ENCODE peak calls at places on chromosomes 3 and 15, in eight cellular contexts. One of them, this sample, is unnamed.

GRCh38 chr3:15011174-15011573 is 53.9 kb downstream of the MRPS25 start:
- DNase-seq in lung microvascular endothelial cell: no peak
- DNase-seq in mesenchymal stem cell: peak
- DNase-seq in cardiac septum: no peak
- DNase-seq in LoVo: no peak
- DNase-seq in psoas muscle: no peak
- DNase-seq in SK-N-SH: no peak
- DNase-seq in cardiac fibroblast: no peak
- DNase-seq in this sample: peak

GRCh38 chr3:63351159-63352007 is 73.3 kb downstream of the SYNPR start:
- DNase-seq in lung microvascular endothelial cell: peak
- DNase-seq in mesenchymal stem cell: peak
- DNase-seq in cardiac septum: no peak
- DNase-seq in LoVo: peak
- DNase-seq in psoas muscle: no peak
- DNase-seq in SK-N-SH: peak
- DNase-seq in cardiac fibroblast: peak
- DNase-seq in this sample: peak

GRCh38 chr3:133992951-133993595 is 36.7 kb downstream of the SLCO2A1 start:
- DNase-seq in lung microvascular endothelial cell: peak
- DNase-seq in mesenchymal stem cell: no peak
- DNase-seq in cardiac septum: peak
- DNase-seq in LoVo: no peak
- DNase-seq in psoas muscle: no peak
- DNase-seq in SK-N-SH: no peak
- DNase-seq in cardiac fibroblast: no peak
- DNase-seq in this sample: no peak

GRCh38 chr3:11556851-11557644 is 86.7 kb downstream of the VGLL4 start:
- DNase-seq in lung microvascular endothelial cell: peak
- DNase-seq in mesenchymal stem cell: peak
- DNase-seq in cardiac septum: no peak
- DNase-seq in LoVo: no peak
- DNase-seq in psoas muscle: peak
- DNase-seq in SK-N-SH: no peak
- DNase-seq in cardiac fibroblast: peak
- DNase-seq in this sample: peak

GRCh38 chr3:167066977-167067843 is 312.9 kb downstream of the ZBBX start:
- DNase-seq in lung microvascular endothelial cell: no peak
- DNase-seq in mesenchymal stem cell: no peak
- DNase-seq in cardiac septum: no peak
- DNase-seq in LoVo: no peak
- DNase-seq in psoas muscle: no peak
- DNase-seq in SK-N-SH: no peak
- DNase-seq in cardiac fibroblast: no peak
- DNase-seq in this sample: no peak

GRCh38 chr15:64096486-64097431 is 977 bp downstream of the SNX1 start:
- DNase-seq in lung microvascular endothelial cell: peak
- DNase-seq in mesenchymal stem cell: peak
- DNase-seq in cardiac septum: no peak
- DNase-seq in LoVo: peak
- DNase-seq in psoas muscle: no peak
- DNase-seq in SK-N-SH: peak
- DNase-seq in cardiac fibroblast: peak
- DNase-seq in this sample: peak

GRCh38 chr3:23668430-23668904 is 137.3 kb upstream of the UBE2E1 start:
- DNase-seq in lung microvascular endothelial cell: peak
- DNase-seq in mesenchymal stem cell: peak
- DNase-seq in cardiac septum: no peak
- DNase-seq in LoVo: peak
- DNase-seq in psoas muscle: no peak
- DNase-seq in SK-N-SH: no peak
- DNase-seq in cardiac fibroblast: peak
- DNase-seq in this sample: peak

GRCh38 chr3:126828306-126828705 is 124.3 kb downstream of the CHCHD6 start:
- DNase-seq in lung microvascular endothelial cell: no peak
- DNase-seq in mesenchymal stem cell: no peak
- DNase-seq in cardiac septum: no peak
- DNase-seq in LoVo: no peak
- DNase-seq in psoas muscle: peak
- DNase-seq in SK-N-SH: no peak
- DNase-seq in cardiac fibroblast: peak
- DNase-seq in this sample: peak

GRCh38 chr3:96814581-96815567 is at the start of gene EPHA6:
- DNase-seq in lung microvascular endothelial cell: no peak
- DNase-seq in mesenchymal stem cell: no peak
- DNase-seq in cardiac septum: no peak
- DNase-seq in LoVo: no peak
- DNase-seq in psoas muscle: no peak
- DNase-seq in SK-N-SH: peak
- DNase-seq in cardiac fibroblast: no peak
- DNase-seq in this sample: no peak

GRCh38 chr15:61063875-61064320 is 165.2 kb downstream of the RORA start:
- DNase-seq in lung microvascular endothelial cell: no peak
- DNase-seq in mesenchymal stem cell: no peak
- DNase-seq in cardiac septum: no peak
- DNase-seq in LoVo: peak
- DNase-seq in psoas muscle: no peak
- DNase-seq in SK-N-SH: no peak
- DNase-seq in cardiac fibroblast: no peak
- DNase-seq in this sample: no peak

GRCh38 chr3:13317596-13318320 is 102.4 kb downstream of the NUP210 start:
- DNase-seq in lung microvascular endothelial cell: no peak
- DNase-seq in mesenchymal stem cell: no peak
- DNase-seq in cardiac septum: no peak
- DNase-seq in LoVo: no peak
- DNase-seq in psoas muscle: no peak
- DNase-seq in SK-N-SH: no peak
- DNase-seq in cardiac fibroblast: no peak
- DNase-seq in this sample: no peak

GRCh38 chr15:86229966-86230365 is 150.3 kb downstream of the AGBL1 start:
- DNase-seq in lung microvascular endothelial cell: no peak
- DNase-seq in mesenchymal stem cell: no peak
- DNase-seq in cardiac septum: no peak
- DNase-seq in LoVo: no peak
- DNase-seq in psoas muscle: no peak
- DNase-seq in SK-N-SH: no peak
- DNase-seq in cardiac fibroblast: no peak
- DNase-seq in this sample: no peak

GRCh38 chr3:45509038-45509767 is 85.3 kb upstream of the LIMD1 start:
- DNase-seq in lung microvascular endothelial cell: peak
- DNase-seq in mesenchymal stem cell: peak
- DNase-seq in cardiac septum: no peak
- DNase-seq in LoVo: no peak
- DNase-seq in psoas muscle: no peak
- DNase-seq in SK-N-SH: no peak
- DNase-seq in cardiac fibroblast: peak
- DNase-seq in this sample: peak

GRCh38 chr3:194592798-194593752 is 40.1 kb downstream of the TMEM44 start:
- DNase-seq in lung microvascular endothelial cell: no peak
- DNase-seq in mesenchymal stem cell: peak
- DNase-seq in cardiac septum: no peak
- DNase-seq in LoVo: peak
- DNase-seq in psoas muscle: no peak
- DNase-seq in SK-N-SH: peak
- DNase-seq in cardiac fibroblast: peak
- DNase-seq in this sample: peak

GRCh38 chr15:94638183-94638582 is 406.8 kb downstream of the MCTP2 start:
- DNase-seq in lung microvascular endothelial cell: no peak
- DNase-seq in mesenchymal stem cell: no peak
- DNase-seq in cardiac septum: no peak
- DNase-seq in LoVo: no peak
- DNase-seq in psoas muscle: no peak
- DNase-seq in SK-N-SH: no peak
- DNase-seq in cardiac fibroblast: no peak
- DNase-seq in this sample: no peak

GRCh38 chr3:355622-356021 is 159.1 kb downstream of the CHL1 start:
- DNase-seq in lung microvascular endothelial cell: no peak
- DNase-seq in mesenchymal stem cell: peak
- DNase-seq in cardiac septum: no peak
- DNase-seq in LoVo: no peak
- DNase-seq in psoas muscle: no peak
- DNase-seq in SK-N-SH: no peak
- DNase-seq in cardiac fibroblast: no peak
- DNase-seq in this sample: peak

GRCh38 chr15:56869573-56869972 is 48.9 kb upstream of the TCF12 start:
- DNase-seq in lung microvascular endothelial cell: peak
- DNase-seq in mesenchymal stem cell: no peak
- DNase-seq in cardiac septum: no peak
- DNase-seq in LoVo: no peak
- DNase-seq in psoas muscle: peak
- DNase-seq in SK-N-SH: peak
- DNase-seq in cardiac fibroblast: peak
- DNase-seq in this sample: peak

GRCh38 chr3:188490416-188490815 is 336.5 kb downstream of the LPP start:
- DNase-seq in lung microvascular endothelial cell: no peak
- DNase-seq in mesenchymal stem cell: no peak
- DNase-seq in cardiac septum: no peak
- DNase-seq in LoVo: no peak
- DNase-seq in psoas muscle: no peak
- DNase-seq in SK-N-SH: no peak
- DNase-seq in cardiac fibroblast: no peak
- DNase-seq in this sample: no peak

GRCh38 chr3:101646726-101647125 is 30.2 kb downstream of the ZBTB11 start:
- DNase-seq in lung microvascular endothelial cell: no peak
- DNase-seq in mesenchymal stem cell: no peak
- DNase-seq in cardiac septum: no peak
- DNase-seq in LoVo: peak
- DNase-seq in psoas muscle: no peak
- DNase-seq in SK-N-SH: no peak
- DNase-seq in cardiac fibroblast: peak
- DNase-seq in this sample: peak